ENCODE peak calls at places on chromosomes 12 and 14, in nine cellular contexts. One of them, this sample, is unnamed.

GRCh38 chr14:91396959-91397815 is 20.4 kb downstream of the CCDC88C start:
- DNase-seq in progenitor cell of endocrine pancreas: no peak
- DNase-seq in endothelial cell: no peak
- DNase-seq in RWPE2: no peak
- DNase-seq in body of pancreas: peak; percentile 45
- DNase-seq in A549: no peak
- DNase-seq in mammary epithelial cell: no peak
- DNase-seq in fibroblast of pulmonary artery: no peak
- DNase-seq in heart right ventricle: no peak
- DNase-seq in this sample: peak; percentile 80

GRCh38 chr14:57749267-57749666 is 116.6 kb downstream of the SLC35F4 start:
- DNase-seq in progenitor cell of endocrine pancreas: no peak
- DNase-seq in endothelial cell: no peak
- DNase-seq in RWPE2: no peak
- DNase-seq in body of pancreas: no peak
- DNase-seq in A549: peak; percentile 10
- DNase-seq in mammary epithelial cell: peak; percentile 78
- DNase-seq in fibroblast of pulmonary artery: peak; percentile 53
- DNase-seq in heart right ventricle: no peak
- DNase-seq in this sample: no peak

GRCh38 chr14:105865904-105866840 is 339.8 kb downstream of the TMEM121 start:
- DNase-seq in progenitor cell of endocrine pancreas: peak; percentile 5
- DNase-seq in endothelial cell: no peak
- DNase-seq in RWPE2: peak; percentile 69
- DNase-seq in body of pancreas: peak; percentile 7
- DNase-seq in A549: no peak
- DNase-seq in mammary epithelial cell: no peak
- DNase-seq in fibroblast of pulmonary artery: no peak
- DNase-seq in heart right ventricle: no peak
- DNase-seq in this sample: no peak

GRCh38 chr14:60222820-60223219 is 26.2 kb upstream of the PPM1A start:
- DNase-seq in progenitor cell of endocrine pancreas: no peak
- DNase-seq in endothelial cell: no peak
- DNase-seq in RWPE2: no peak
- DNase-seq in body of pancreas: peak; percentile 52
- DNase-seq in A549: no peak
- DNase-seq in mammary epithelial cell: peak; percentile 7
- DNase-seq in fibroblast of pulmonary artery: no peak
- DNase-seq in heart right ventricle: peak; percentile 71
- DNase-seq in this sample: no peak

GRCh38 chr12:119447618-119448017 is 113.1 kb downstream of the CCDC60 start:
- DNase-seq in progenitor cell of endocrine pancreas: no peak
- DNase-seq in endothelial cell: no peak
- DNase-seq in RWPE2: no peak
- DNase-seq in body of pancreas: no peak
- DNase-seq in A549: no peak
- DNase-seq in mammary epithelial cell: no peak
- DNase-seq in fibroblast of pulmonary artery: no peak
- DNase-seq in heart right ventricle: no peak
- DNase-seq in this sample: no peak

GRCh38 chr12:111024205-111024794 is 103.9 kb upstream of the MYL2 start:
- DNase-seq in progenitor cell of endocrine pancreas: peak; percentile 69
- DNase-seq in endothelial cell: peak; percentile 77
- DNase-seq in RWPE2: no peak
- DNase-seq in body of pancreas: peak; percentile 64
- DNase-seq in A549: peak; percentile 61
- DNase-seq in mammary epithelial cell: peak; percentile 43
- DNase-seq in fibroblast of pulmonary artery: peak; percentile 31
- DNase-seq in heart right ventricle: peak; percentile 42
- DNase-seq in this sample: peak; percentile 82

GRCh38 chr14:63266106-63266505 is 52.6 kb downstream of the GPHB5 start:
- DNase-seq in progenitor cell of endocrine pancreas: no peak
- DNase-seq in endothelial cell: no peak
- DNase-seq in RWPE2: no peak
- DNase-seq in body of pancreas: no peak
- DNase-seq in A549: no peak
- DNase-seq in mammary epithelial cell: peak; percentile 82
- DNase-seq in fibroblast of pulmonary artery: no peak
- DNase-seq in heart right ventricle: no peak
- DNase-seq in this sample: no peak

GRCh38 chr14:68458840-68459469 is 333.9 kb downstream of the ZFP36L1 start:
- DNase-seq in progenitor cell of endocrine pancreas: no peak
- DNase-seq in endothelial cell: peak; percentile 28
- DNase-seq in RWPE2: peak; percentile 89
- DNase-seq in body of pancreas: peak; percentile 68
- DNase-seq in A549: peak; percentile 100
- DNase-seq in mammary epithelial cell: peak; percentile 90
- DNase-seq in fibroblast of pulmonary artery: peak; percentile 73
- DNase-seq in heart right ventricle: peak; percentile 57
- DNase-seq in this sample: no peak

GRCh38 chr12:94430304-94430703 is 29.4 kb downstream of the CEP83 start:
- DNase-seq in progenitor cell of endocrine pancreas: no peak
- DNase-seq in endothelial cell: no peak
- DNase-seq in RWPE2: no peak
- DNase-seq in body of pancreas: no peak
- DNase-seq in A549: no peak
- DNase-seq in mammary epithelial cell: no peak
- DNase-seq in fibroblast of pulmonary artery: no peak
- DNase-seq in heart right ventricle: no peak
- DNase-seq in this sample: no peak

GRCh38 chr12:87216436-87216835 is 812.8 kb downstream of the C12orf50 start:
- DNase-seq in progenitor cell of endocrine pancreas: no peak
- DNase-seq in endothelial cell: no peak
- DNase-seq in RWPE2: no peak
- DNase-seq in body of pancreas: no peak
- DNase-seq in A549: no peak
- DNase-seq in mammary epithelial cell: no peak
- DNase-seq in fibroblast of pulmonary artery: peak; percentile 77
- DNase-seq in heart right ventricle: no peak
- DNase-seq in this sample: no peak

GRCh38 chr12:68538722-68539614 is 71.7 kb upstream of the RAP1B start:
- DNase-seq in progenitor cell of endocrine pancreas: no peak
- DNase-seq in endothelial cell: no peak
- DNase-seq in RWPE2: no peak
- DNase-seq in body of pancreas: no peak
- DNase-seq in A549: no peak
- DNase-seq in mammary epithelial cell: no peak
- DNase-seq in fibroblast of pulmonary artery: peak; percentile 72
- DNase-seq in heart right ventricle: peak; percentile 83
- DNase-seq in this sample: peak; percentile 43

GRCh38 chr12:52517888-52518287 is 2.3 kb downstream of the KRT5 start:
- DNase-seq in progenitor cell of endocrine pancreas: peak; percentile 1
- DNase-seq in endothelial cell: no peak
- DNase-seq in RWPE2: no peak
- DNase-seq in body of pancreas: no peak
- DNase-seq in A549: no peak
- DNase-seq in mammary epithelial cell: peak; percentile 58
- DNase-seq in fibroblast of pulmonary artery: no peak
- DNase-seq in heart right ventricle: no peak
- DNase-seq in this sample: no peak

GRCh38 chr14:96225745-96226151 is 21.1 kb downstream of the BDKRB2 start:
- DNase-seq in progenitor cell of endocrine pancreas: peak; percentile 39
- DNase-seq in endothelial cell: peak; percentile 33
- DNase-seq in RWPE2: peak; percentile 87
- DNase-seq in body of pancreas: no peak
- DNase-seq in A549: peak; percentile 41
- DNase-seq in mammary epithelial cell: peak; percentile 54
- DNase-seq in fibroblast of pulmonary artery: no peak
- DNase-seq in heart right ventricle: peak; percentile 36
- DNase-seq in this sample: no peak

GRCh38 chr12:93325855-93326254 is 51.9 kb upstream of the NUDT4 start:
- DNase-seq in progenitor cell of endocrine pancreas: no peak
- DNase-seq in endothelial cell: no peak
- DNase-seq in RWPE2: peak; percentile 52
- DNase-seq in body of pancreas: no peak
- DNase-seq in A549: no peak
- DNase-seq in mammary epithelial cell: peak; percentile 93
- DNase-seq in fibroblast of pulmonary artery: peak; percentile 17
- DNase-seq in heart right ventricle: no peak
- DNase-seq in this sample: no peak

GRCh38 chr12:47754126-47754525 is 4.6 kb downstream of the RAPGEF3 start:
- DNase-seq in progenitor cell of endocrine pancreas: no peak
- DNase-seq in endothelial cell: no peak
- DNase-seq in RWPE2: no peak
- DNase-seq in body of pancreas: no peak
- DNase-seq in A549: no peak
- DNase-seq in mammary epithelial cell: peak; percentile 77
- DNase-seq in fibroblast of pulmonary artery: no peak
- DNase-seq in heart right ventricle: no peak
- DNase-seq in this sample: no peak

GRCh38 chr14:64654072-64654899 is 49.9 kb upstream of the PLEKHG3 start:
- DNase-seq in progenitor cell of endocrine pancreas: no peak
- DNase-seq in endothelial cell: no peak
- DNase-seq in RWPE2: no peak
- DNase-seq in body of pancreas: no peak
- DNase-seq in A549: peak; percentile 78
- DNase-seq in mammary epithelial cell: peak; percentile 91
- DNase-seq in fibroblast of pulmonary artery: peak; percentile 72
- DNase-seq in heart right ventricle: no peak
- DNase-seq in this sample: no peak

GRCh38 chr12:2414810-2415567 is 362.2 kb downstream of the CACNA1C start:
- DNase-seq in progenitor cell of endocrine pancreas: no peak
- DNase-seq in endothelial cell: no peak
- DNase-seq in RWPE2: no peak
- DNase-seq in body of pancreas: no peak
- DNase-seq in A549: no peak
- DNase-seq in mammary epithelial cell: no peak
- DNase-seq in fibroblast of pulmonary artery: no peak
- DNase-seq in heart right ventricle: no peak
- DNase-seq in this sample: no peak

GRCh38 chr12:109836916-109837315 is 3.7 kb upstream of the TRPV4 start:
- DNase-seq in progenitor cell of endocrine pancreas: no peak
- DNase-seq in endothelial cell: no peak
- DNase-seq in RWPE2: no peak
- DNase-seq in body of pancreas: no peak
- DNase-seq in A549: peak; percentile 55
- DNase-seq in mammary epithelial cell: peak; percentile 54
- DNase-seq in fibroblast of pulmonary artery: no peak
- DNase-seq in heart right ventricle: no peak
- DNase-seq in this sample: no peak

GRCh38 chr14:45426685-45427282 is 173.8 kb upstream of the MIS18BP1 start:
- DNase-seq in progenitor cell of endocrine pancreas: no peak
- DNase-seq in endothelial cell: no peak
- DNase-seq in RWPE2: no peak
- DNase-seq in body of pancreas: no peak
- DNase-seq in A549: peak; percentile 57
- DNase-seq in mammary epithelial cell: peak; percentile 49
- DNase-seq in fibroblast of pulmonary artery: peak; percentile 57
- DNase-seq in heart right ventricle: no peak
- DNase-seq in this sample: peak; percentile 28

GRCh38 chr12:103841690-103842584 is 903 bp upstream of the NT5DC3 start:
- DNase-seq in progenitor cell of endocrine pancreas: peak; percentile 23
- DNase-seq in endothelial cell: peak; percentile 50
- DNase-seq in RWPE2: peak; percentile 98
- DNase-seq in body of pancreas: peak; percentile 45
- DNase-seq in A549: peak; percentile 85
- DNase-seq in mammary epithelial cell: peak; percentile 99
- DNase-seq in fibroblast of pulmonary artery: no peak
- DNase-seq in heart right ventricle: peak; percentile 40
- DNase-seq in this sample: peak; percentile 61

GRCh38 chr12:120866143-120866542 is 38.0 kb downstream of the SPPL3 start:
- DNase-seq in progenitor cell of endocrine pancreas: no peak
- DNase-seq in endothelial cell: no peak
- DNase-seq in RWPE2: no peak
- DNase-seq in body of pancreas: no peak
- DNase-seq in A549: no peak
- DNase-seq in mammary epithelial cell: no peak
- DNase-seq in fibroblast of pulmonary artery: peak; percentile 82
- DNase-seq in heart right ventricle: no peak
- DNase-seq in this sample: no peak

GRCh38 chr12:91940322-91940721 is 205.3 kb downstream of the BTG1 start:
- DNase-seq in progenitor cell of endocrine pancreas: no peak
- DNase-seq in endothelial cell: no peak
- DNase-seq in RWPE2: no peak
- DNase-seq in body of pancreas: no peak
- DNase-seq in A549: no peak
- DNase-seq in mammary epithelial cell: no peak
- DNase-seq in fibroblast of pulmonary artery: no peak
- DNase-seq in heart right ventricle: no peak
- DNase-seq in this sample: no peak

GRCh38 chr12:26274441-26275312 is 79.3 kb downstream of the SSPN start:
- DNase-seq in progenitor cell of endocrine pancreas: no peak
- DNase-seq in endothelial cell: no peak
- DNase-seq in RWPE2: peak; percentile 75
- DNase-seq in body of pancreas: peak; percentile 75
- DNase-seq in A549: peak; percentile 98
- DNase-seq in mammary epithelial cell: peak; percentile 100
- DNase-seq in fibroblast of pulmonary artery: peak; percentile 99
- DNase-seq in heart right ventricle: peak; percentile 87
- DNase-seq in this sample: peak; percentile 74

GRCh38 chr14:24323341-24323740 is 11.5 kb downstream of the ADCY4 start:
- DNase-seq in progenitor cell of endocrine pancreas: no peak
- DNase-seq in endothelial cell: no peak
- DNase-seq in RWPE2: no peak
- DNase-seq in body of pancreas: no peak
- DNase-seq in A549: no peak
- DNase-seq in mammary epithelial cell: no peak
- DNase-seq in fibroblast of pulmonary artery: no peak
- DNase-seq in heart right ventricle: no peak
- DNase-seq in this sample: no peak
- TF ChIP-seq CTCF in progenitor cell of endocrine pancreas: no peak
- TF ChIP-seq CTCF in endothelial cell: no peak
- TF ChIP-seq CTCF in RWPE2: no peak
- TF ChIP-seq CTCF in body of pancreas: no peak
- TF ChIP-seq CTCF in A549: no peak
- TF ChIP-seq CTCF in mammary epithelial cell: no peak
- TF ChIP-seq CTCF in fibroblast of pulmonary artery: no peak
- TF ChIP-seq CTCF in heart right ventricle: no peak
- TF ChIP-seq CTCF in this sample: no peak

GRCh38 chr12:115771065-115771464 is 506.4 kb downstream of the MED13L start:
- DNase-seq in progenitor cell of endocrine pancreas: no peak
- DNase-seq in endothelial cell: peak; percentile 4
- DNase-seq in RWPE2: no peak
- DNase-seq in body of pancreas: no peak
- DNase-seq in A549: peak; percentile 51
- DNase-seq in mammary epithelial cell: no peak
- DNase-seq in fibroblast of pulmonary artery: peak; percentile 8
- DNase-seq in heart right ventricle: no peak
- DNase-seq in this sample: no peak
- TF ChIP-seq CTCF in progenitor cell of endocrine pancreas: peak; percentile 44
- TF ChIP-seq CTCF in endothelial cell: no peak
- TF ChIP-seq CTCF in RWPE2: peak; percentile 52
- TF ChIP-seq CTCF in body of pancreas: no peak
- TF ChIP-seq CTCF in A549: peak; percentile 41
- TF ChIP-seq CTCF in mammary epithelial cell: peak; percentile 53
- TF ChIP-seq CTCF in fibroblast of pulmonary artery: no peak
- TF ChIP-seq CTCF in heart right ventricle: peak; percentile 47
- TF ChIP-seq CTCF in this sample: no peak

GRCh38 chr14:25134184-25134583 is 84.2 kb upstream of the STXBP6 start:
- DNase-seq in progenitor cell of endocrine pancreas: no peak
- DNase-seq in endothelial cell: no peak
- DNase-seq in RWPE2: no peak
- DNase-seq in body of pancreas: no peak
- DNase-seq in A549: no peak
- DNase-seq in mammary epithelial cell: no peak
- DNase-seq in fibroblast of pulmonary artery: no peak
- DNase-seq in heart right ventricle: no peak
- DNase-seq in this sample: no peak
- TF ChIP-seq CTCF in progenitor cell of endocrine pancreas: no peak
- TF ChIP-seq CTCF in endothelial cell: no peak
- TF ChIP-seq CTCF in RWPE2: no peak
- TF ChIP-seq CTCF in body of pancreas: no peak
- TF ChIP-seq CTCF in A549: no peak
- TF ChIP-seq CTCF in mammary epithelial cell: no peak
- TF ChIP-seq CTCF in fibroblast of pulmonary artery: no peak
- TF ChIP-seq CTCF in heart right ventricle: no peak
- TF ChIP-seq CTCF in this sample: no peak

GRCh38 chr12:65673732-65674131 is 150.6 kb upstream of the HMGA2 start:
- DNase-seq in progenitor cell of endocrine pancreas: no peak
- DNase-seq in endothelial cell: no peak
- DNase-seq in RWPE2: no peak
- DNase-seq in body of pancreas: no peak
- DNase-seq in A549: no peak
- DNase-seq in mammary epithelial cell: no peak
- DNase-seq in fibroblast of pulmonary artery: peak; percentile 59
- DNase-seq in heart right ventricle: no peak
- DNase-seq in this sample: no peak
- TF ChIP-seq CTCF in progenitor cell of endocrine pancreas: no peak
- TF ChIP-seq CTCF in endothelial cell: no peak
- TF ChIP-seq CTCF in RWPE2: peak; percentile 59
- TF ChIP-seq CTCF in body of pancreas: peak; percentile 32
- TF ChIP-seq CTCF in A549: peak; percentile 47
- TF ChIP-seq CTCF in mammary epithelial cell: peak; percentile 46
- TF ChIP-seq CTCF in fibroblast of pulmonary artery: peak; percentile 28
- TF ChIP-seq CTCF in heart right ventricle: peak; percentile 34
- TF ChIP-seq CTCF in this sample: no peak